ENCODE peak calls at places on chromosomes 5 and 9, in eight cellular contexts. H is CD4-positive, alpha-beta T cell; E is psoas muscle; X is IMR-90; I is mesenchymal stem cell; K is H9; B is naive thymus-derived CD4-positive, alpha-beta T cell; Y is PC-3. W is an unnamed sample.
A peak's percentile ranks its signal among the peaks of the same experiment; 100 is the strongest.

GRCh38 chr9:132875159-132875558 is 2.9 kb downstream of the AK8 start:
- DNase-seq in H (no peak), E (no peak), X (no peak), I (no peak), K (no peak), B (no peak), Y (no peak), W (no peak)

GRCh38 chr9:124302921-124303320 is 45.2 kb downstream of the NEK6 start:
- DNase-seq in H (no peak), E (no peak), X (no peak), I (no peak), K (no peak), B (no peak), Y (no peak), W (no peak)

GRCh38 chr9:133950206-133950915 is 41.8 kb downstream of the VAV2 start:
- DNase-seq in H (no peak), E (peak; percentile 25), X (peak; percentile 49), I (no peak), K (no peak), B (no peak), Y (no peak), W (peak; percentile 72)

GRCh38 chr5:74360535-74361210 is 279.9 kb downstream of the ENC1 start:
- DNase-seq in H (no peak), E (no peak), X (no peak), I (no peak), K (no peak), B (no peak), Y (no peak), W (no peak)

GRCh38 chr5:169701910-169702451 is 64.9 kb downstream of the DOCK2 start:
- DNase-seq in H (no peak), E (no peak), X (peak; percentile 64), I (peak; percentile 57), K (no peak), B (no peak), Y (peak; percentile 65), W (no peak)

GRCh38 chr5:146047396-146047795 is 58.0 kb downstream of the PLAC8L1 start:
- DNase-seq in H (no peak), E (no peak), X (no peak), I (no peak), K (no peak), B (no peak), Y (peak; percentile 74), W (no peak)

GRCh38 chr9:21833090-21833801 is 30.8 kb downstream of the MTAP start:
- DNase-seq in H (no peak), E (no peak), X (no peak), I (no peak), K (no peak), B (no peak), Y (no peak), W (no peak)

GRCh38 chr9:104861406-104861805 is 66.5 kb downstream of the ABCA1 start:
- DNase-seq in H (no peak), E (no peak), X (no peak), I (no peak), K (no peak), B (no peak), Y (no peak), W (no peak)

DNA sequence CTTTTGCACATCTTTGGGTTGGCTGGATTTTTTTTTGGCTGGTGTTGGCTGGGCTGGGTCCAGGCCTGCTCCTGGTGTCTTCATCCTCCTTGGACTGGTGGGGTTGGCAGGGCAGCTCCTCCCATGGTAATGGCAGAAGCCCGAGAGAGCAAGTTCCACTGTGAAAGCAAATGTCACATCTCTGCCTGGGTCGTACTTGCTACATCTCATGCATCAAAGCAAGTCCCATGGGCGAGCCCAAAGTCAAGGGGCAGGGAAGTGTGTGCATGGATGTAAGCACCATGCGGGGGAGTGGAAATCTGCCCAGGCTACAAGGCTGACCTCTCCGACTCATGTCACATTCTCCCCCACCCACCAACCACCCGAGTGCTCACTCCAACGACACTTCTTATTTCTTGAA is 26.7 kb downstream of the NKX2-5 start:
- DNase-seq in H (no peak), E (no peak), X (no peak), I (no peak), K (no peak), B (no peak), Y (no peak), W (no peak)
- H3K27ac ChIP-seq in H (no peak overlapping the region), E (no peak overlapping the region), X (no peak overlapping the region), I (no peak overlapping the region), K (no peak overlapping the region), B (no peak overlapping the region), Y (no peak overlapping the region), W (no peak overlapping the region)

DNA sequence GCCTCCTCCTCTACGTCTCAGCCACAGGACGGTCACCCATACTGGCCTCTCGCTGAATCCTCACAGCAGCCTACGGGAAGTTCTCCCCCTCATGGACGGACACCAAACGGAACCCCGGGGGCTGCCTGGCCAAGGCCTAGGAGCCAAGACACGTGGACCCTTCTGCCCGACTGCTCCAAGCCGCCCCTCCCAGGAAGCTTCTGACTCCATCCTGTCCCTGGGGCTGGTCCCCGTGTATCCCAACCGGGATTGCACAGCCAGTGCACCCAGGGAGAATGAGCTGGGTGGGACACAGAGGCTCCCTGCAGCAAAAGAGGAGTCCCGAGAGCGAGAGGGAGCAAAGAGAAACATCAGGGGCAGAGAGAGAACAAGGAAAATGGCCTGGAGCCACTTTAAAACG is 3.2 kb downstream of the FAM78A start:
- DNase-seq in H (no peak), E (peak; percentile 50), X (no peak), I (no peak), K (peak; percentile 34), B (no peak), Y (no peak), W (no peak)
- H3K27ac ChIP-seq in H (peak overlapping the region; percentile 94), E (peak overlapping the region; percentile 98), X (no peak overlapping the region), I (no peak overlapping the region), K (no peak overlapping the region), B (peak overlapping the region; percentile 96), Y (no peak overlapping the region), W (no peak overlapping the region)

DNA sequence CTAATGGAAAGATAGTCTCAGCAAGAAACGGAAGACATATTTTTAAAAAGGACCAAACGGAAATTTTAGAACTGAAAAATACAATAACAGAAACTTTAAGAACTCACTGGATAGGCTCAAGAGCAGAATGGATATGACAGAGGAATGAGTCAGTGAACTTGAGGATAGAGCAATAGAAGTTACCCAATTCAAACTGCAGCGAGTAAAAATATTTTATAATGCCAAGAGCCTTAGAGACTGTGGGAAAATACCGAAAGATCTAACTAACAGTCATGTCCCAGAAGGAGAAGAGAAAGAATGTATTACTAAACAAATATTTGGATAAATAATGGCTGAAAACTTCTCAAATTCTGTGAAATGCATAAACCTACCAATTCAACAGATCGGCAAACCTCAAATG is 40.8 kb downstream of the ADAMTS2 start:
- DNase-seq in H (no peak), E (no peak), X (peak; percentile 97), I (peak; percentile 90), K (no peak), B (no peak), Y (no peak), W (no peak)
- H3K27ac ChIP-seq in H (no peak overlapping the region), E (no peak overlapping the region), X (no peak overlapping the region), I (no peak overlapping the region), K (no peak overlapping the region), B (no peak overlapping the region), Y (no peak overlapping the region), W (no peak overlapping the region)

GRCh38 chr9:127142931-127143464 is 20.6 kb upstream of the ANGPTL2 start:
- DNase-seq in H (no peak), E (no peak), X (no peak), I (no peak), K (no peak), B (no peak), Y (no peak), W (no peak)

GRCh38 chr9:127142291-127142690 is 19.9 kb upstream of the ANGPTL2 start:
- DNase-seq in H (no peak), E (no peak), X (no peak), I (no peak), K (peak; percentile 22), B (no peak), Y (no peak), W (peak; percentile 33)

GRCh38 chr9:127143920-127144465 is 21.6 kb upstream of the ANGPTL2 start:
- DNase-seq in H (no peak), E (no peak), X (no peak), I (no peak), K (no peak), B (no peak), Y (no peak), W (no peak)

GRCh38 chr9:127148014-127148413 is 25.6 kb upstream of the ANGPTL2 start:
- DNase-seq in H (no peak), E (no peak), X (no peak), I (no peak), K (no peak), B (no peak), Y (no peak), W (no peak)

DNA sequence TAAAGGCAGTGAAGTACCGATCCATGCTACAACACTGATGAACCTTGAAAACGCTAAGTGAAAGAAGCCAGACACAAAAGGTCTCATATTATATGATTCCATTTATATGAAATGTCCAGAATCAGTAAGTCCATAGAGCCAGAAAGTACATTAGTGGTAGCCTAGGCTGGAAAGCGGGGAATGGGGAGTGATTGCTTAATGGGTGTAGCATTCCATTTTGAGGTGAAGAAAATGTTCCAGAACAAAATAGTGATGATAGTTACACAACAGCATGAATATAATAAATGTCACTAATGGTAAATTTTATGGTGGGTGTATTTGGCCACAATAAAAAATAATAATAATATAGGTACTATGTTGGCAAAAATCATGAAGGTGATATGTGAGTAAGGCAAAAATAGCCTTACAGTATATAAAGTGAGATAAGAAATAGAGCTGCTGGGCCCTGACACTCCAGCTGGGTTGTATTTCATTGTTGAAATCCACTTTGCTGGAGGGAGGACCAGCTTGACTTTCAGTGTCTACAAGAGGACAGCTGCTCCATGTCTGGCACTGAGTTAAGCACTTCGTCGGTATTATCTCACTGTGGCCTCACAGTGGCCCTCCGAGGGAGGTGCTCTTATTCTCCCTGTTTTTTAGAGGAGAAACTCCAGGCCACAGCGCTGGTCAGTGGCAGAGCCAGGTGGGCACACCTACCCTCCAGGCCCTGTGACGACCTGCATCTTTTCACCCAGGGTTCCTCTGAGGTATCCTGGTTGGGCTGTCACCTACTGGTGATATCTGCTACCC is 22.4 kb upstream of the ANGPTL2 start:
- DNase-seq in H (no peak), E (peak; percentile 52), X (no peak), I (no peak), K (peak; percentile 25), B (no peak), Y (no peak), W (no peak)
- H3K27ac ChIP-seq in H (no peak overlapping the region), E (peak overlapping the region; percentile 87), X (peak overlapping the region; percentile 34), I (no peak overlapping the region), K (no peak overlapping the region), B (no peak overlapping the region), Y (no peak overlapping the region), W (no peak overlapping the region)

DNA sequence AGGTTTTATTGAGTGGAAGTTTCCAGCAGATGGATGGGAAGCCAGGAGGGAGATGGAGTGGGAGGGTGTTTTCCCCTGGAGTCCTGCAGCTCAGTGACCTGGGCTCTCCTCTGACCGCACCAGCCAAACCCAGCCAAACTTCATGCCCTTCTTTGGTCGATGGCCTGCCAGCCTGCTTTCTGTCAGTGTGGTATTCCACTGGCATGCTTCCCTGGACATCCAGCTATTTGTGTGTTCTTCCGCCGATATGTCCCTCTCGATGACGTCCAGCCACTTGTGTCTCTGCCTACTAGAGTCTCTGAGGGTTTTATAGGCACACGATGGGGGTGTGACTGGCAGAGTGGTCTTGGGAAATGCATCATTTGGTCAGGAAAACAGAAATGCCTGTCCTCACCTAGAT is 33.8 kb downstream of the GPBP1 start:
- DNase-seq in H (no peak), E (peak; percentile 20), X (no peak), I (no peak), K (no peak), B (no peak), Y (no peak), W (no peak)
- H3K27ac ChIP-seq in H (no peak overlapping the region), E (peak overlapping the region; percentile 17), X (no peak overlapping the region), I (no peak overlapping the region), K (no peak overlapping the region), B (no peak overlapping the region), Y (no peak overlapping the region), W (no peak overlapping the region)